ENCODE peak calls at places on chromosomes 13 and 19, in six cellular contexts. O is NB4, G is body of pancreas, C is Peyer's patch, R is adrenal gland, A is endothelial cell of umbilical vein. P is an unnamed sample.

GRCh38 chr19:8607386-8607785 is 3.1 kb downstream of the ADAMTS10 start:
- DNase-seq in O (no peak), G (no peak), C (no peak), R (peak), A (no peak), P (peak)

GRCh38 chr13:32657309-32657708 is 71.1 kb downstream of the PDS5B start:
- DNase-seq in O (no peak), G (no peak), C (no peak), R (no peak), A (no peak), P (no peak)

GRCh38 chr13:112120031-112120373 is 53.1 kb downstream of the SOX1 start:
- DNase-seq in O (no peak), G (no peak), C (no peak), R (no peak), A (no peak), P (no peak)

GRCh38 chr13:48476674-48477073 is 56.2 kb downstream of the RCBTB2 start:
- DNase-seq in O (no peak), G (no peak), C (no peak), R (no peak), A (no peak), P (no peak)

GRCh38 chr19:45792482-45793177 is at the start of gene DMWD:
- DNase-seq in O (peak), G (peak), C (peak), R (peak), A (peak), P (peak)

GRCh38 chr19:41144403-41144802 is 30.2 kb downstream of the CYP2F1 start:
- DNase-seq in O (peak), G (peak), C (peak), R (peak), A (peak), P (peak)

GRCh38 chr13:76937416-76937815 is 10.9 kb upstream of the ACOD1 start:
- DNase-seq in O (no peak), G (no peak), C (no peak), R (peak), A (peak), P (no peak)

GRCh38 chr19:30208661-30209060 is 163.5 kb upstream of the ZNF536 start:
- DNase-seq in O (no peak), G (no peak), C (no peak), R (no peak), A (no peak), P (no peak)

GRCh38 chr19:21269813-21270212 is 59.4 kb downstream of the ZNF708 start:
- DNase-seq in O (no peak), G (no peak), C (no peak), R (no peak), A (no peak), P (no peak)

DNA sequence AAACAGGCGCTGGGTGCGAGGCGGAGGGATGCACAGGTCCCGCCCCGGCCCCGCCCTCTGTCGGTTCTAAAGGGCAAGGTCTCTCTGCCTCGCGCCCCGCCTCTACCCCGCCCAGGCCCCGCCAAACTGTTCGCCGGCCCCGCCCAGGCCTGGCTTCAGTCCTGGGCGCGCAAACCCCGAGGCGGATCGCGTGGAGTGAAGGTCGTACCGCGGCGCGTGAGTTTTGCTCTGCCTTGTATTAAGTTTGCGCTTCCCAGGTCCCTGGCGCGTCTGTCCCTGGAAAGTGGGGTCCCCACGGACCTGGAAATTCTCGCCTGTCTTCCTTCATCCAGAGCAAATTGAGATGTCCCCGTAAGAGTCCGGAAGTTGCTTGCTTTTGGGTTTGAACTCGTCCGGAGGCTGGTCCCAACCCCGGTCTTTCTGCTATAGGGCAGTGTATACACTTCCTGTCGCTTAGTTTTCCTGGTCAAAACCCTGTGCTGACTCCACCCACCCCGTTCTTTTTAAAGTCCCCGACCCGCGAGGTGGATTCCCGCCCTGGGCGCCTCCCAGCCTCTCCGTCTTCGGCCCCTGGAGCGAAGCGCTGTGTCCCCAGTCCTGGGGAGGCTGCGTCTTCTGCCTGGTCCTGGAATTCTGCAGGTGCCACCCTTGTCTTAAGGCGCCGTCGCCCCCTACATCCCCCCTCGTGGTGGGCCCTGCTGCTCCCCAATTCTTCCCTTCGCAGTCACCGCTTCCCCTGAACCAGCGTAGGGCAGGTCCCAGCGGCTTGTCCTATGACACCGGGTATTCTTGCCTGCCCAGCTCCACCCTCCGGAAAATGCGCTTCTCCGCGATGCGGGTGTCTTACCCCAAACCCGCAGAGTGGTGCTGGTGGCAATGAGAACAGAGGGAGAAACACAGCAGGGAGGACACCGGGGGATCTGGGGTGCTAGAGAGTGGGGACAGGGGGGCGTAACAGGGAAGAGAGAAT is 8.6 kb downstream of the ZNF808 start:
- DNase-seq in O (peak), G (peak), C (peak), R (peak), A (peak), P (peak)
- TF ChIP-seq POLR2A in O (no peak), G (no peak), C (no peak), R (no peak), A (no peak), P (no peak)

GRCh38 chr19:39824143-39825092 is 9.5 kb downstream of the DYRK1B start:
- DNase-seq in O (peak), G (peak), C (peak), R (peak), A (peak), P (peak)

GRCh38 chr19:39826311-39826945 is 7.5 kb downstream of the DYRK1B start:
- DNase-seq in O (no peak), G (no peak), C (no peak), R (no peak), A (no peak), P (no peak)

GRCh38 chr19:39825531-39826076 is 8.4 kb downstream of the DYRK1B start:
- DNase-seq in O (no peak), G (no peak), C (no peak), R (no peak), A (no peak), P (no peak)

GRCh38 chr19:39823693-39824092 is 10.3 kb downstream of the DYRK1B start:
- DNase-seq in O (no peak), G (no peak), C (no peak), R (no peak), A (no peak), P (no peak)

GRCh38 chr19:39825093-39825463 is 8.9 kb downstream of the DYRK1B start:
- DNase-seq in O (no peak), G (no peak), C (no peak), R (no peak), A (no peak), P (no peak)
- H3K4me3 ChIP-seq in O (no peak), G (no peak), C (peak), R (no peak), A (no peak), P (no peak)

DNA sequence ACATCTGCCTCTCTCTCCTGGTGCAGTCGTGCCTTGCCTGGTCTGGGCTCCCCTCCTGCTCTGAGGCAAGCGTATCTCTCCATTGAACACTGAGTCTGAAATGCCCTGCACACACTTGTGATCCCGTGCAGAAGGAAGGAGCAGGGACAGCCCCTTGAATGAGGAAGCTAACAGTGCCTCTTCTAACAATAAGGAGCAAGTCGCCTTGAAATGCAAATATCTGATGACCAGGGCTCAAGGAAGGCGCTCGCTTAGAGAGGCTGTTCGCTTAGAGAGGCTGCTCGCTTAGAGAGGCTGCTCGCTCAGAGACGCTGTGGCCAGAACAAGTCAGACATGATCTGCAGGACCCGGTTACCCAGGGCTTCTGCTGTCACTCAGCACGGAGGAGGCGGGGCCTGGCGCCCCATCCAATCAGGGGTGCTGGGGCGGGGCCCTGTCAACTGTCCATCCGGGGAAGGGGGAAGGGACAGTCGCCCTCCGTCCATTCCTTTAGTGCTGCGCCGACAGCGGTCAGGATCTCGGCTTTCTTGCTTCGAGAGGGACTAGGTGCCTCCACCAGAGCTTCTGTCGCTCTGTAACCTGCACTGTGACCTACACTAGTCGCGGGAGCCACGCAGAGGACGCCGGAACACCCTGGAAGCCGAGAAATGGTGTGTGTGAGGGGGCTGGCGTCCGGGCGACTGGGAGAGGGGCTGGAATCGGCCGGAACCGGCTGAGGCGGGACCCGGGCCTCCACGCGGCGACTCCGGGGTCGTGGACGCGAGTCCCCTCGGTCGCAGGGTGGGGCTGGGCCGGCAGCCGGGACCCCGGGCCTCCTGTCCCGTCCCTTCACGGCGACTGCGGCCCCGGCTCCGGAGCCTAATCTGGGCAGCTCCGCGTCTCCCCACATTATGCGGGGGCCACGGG is at the start of gene ZNF440:
- DNase-seq in O (peak), G (peak), C (peak), R (peak), A (peak), P (peak)
- TF ChIP-seq POLR2A in O (peak), G (peak), C (peak), R (peak), A (peak), P (peak)

GRCh38 chr19:13872695-13873389 is 4.1 kb upstream of the NANOS3 start:
- DNase-seq in O (peak), G (peak), C (no peak), R (no peak), A (peak), P (no peak)

GRCh38 chr19:13869324-13869723 is 7.6 kb upstream of the NANOS3 start:
- DNase-seq in O (no peak), G (no peak), C (no peak), R (no peak), A (no peak), P (no peak)

GRCh38 chr19:13873776-13874515 is 3.0 kb upstream of the NANOS3 start:
- DNase-seq in O (no peak), G (no peak), C (no peak), R (no peak), A (no peak), P (no peak)

GRCh38 chr19:13875824-13876223 is 1.1 kb upstream of the NANOS3 start:
- DNase-seq in O (no peak), G (no peak), C (no peak), R (no peak), A (no peak), P (no peak)

GRCh38 chr19:13872339-13872694 is 4.6 kb upstream of the NANOS3 start:
- DNase-seq in O (no peak), G (no peak), C (no peak), R (no peak), A (no peak), P (no peak)
- H3K4me3 ChIP-seq in O (no peak), G (no peak), C (no peak), R (no peak), A (no peak), P (no peak)

DNA sequence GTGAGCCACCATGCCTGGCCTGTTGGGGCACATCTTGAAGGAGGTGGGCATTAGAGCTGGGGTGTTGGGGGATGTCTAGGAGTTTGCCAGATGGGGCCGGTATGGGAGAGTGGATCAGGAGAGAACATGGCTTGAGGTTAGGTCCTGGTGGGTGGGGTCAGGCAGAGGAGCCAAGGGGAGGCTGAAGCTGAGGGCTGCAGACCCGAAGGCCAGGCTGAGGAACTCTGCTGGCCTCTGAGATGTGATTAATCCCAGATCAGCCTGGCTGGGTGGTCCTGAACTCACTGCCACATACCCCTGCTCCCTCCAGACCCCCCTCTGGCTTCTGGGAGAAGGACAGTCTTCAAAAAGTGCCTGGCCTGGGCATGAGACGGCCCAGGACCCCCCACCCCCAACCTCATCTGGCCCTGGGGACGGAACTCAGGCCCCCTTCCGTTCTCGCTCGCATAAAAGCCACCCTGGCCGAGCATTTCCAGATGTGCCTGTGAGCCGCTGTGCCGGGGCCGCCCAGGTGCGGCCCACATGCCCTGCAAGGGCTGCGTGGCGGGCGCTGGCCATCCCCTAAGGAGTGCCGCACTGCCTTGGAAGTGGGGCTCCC is 2.7 kb downstream of the FSTL3 start:
- DNase-seq in O (no peak), G (no peak), C (no peak), R (no peak), A (no peak), P (no peak)
- TF ChIP-seq POLR2A in O (no peak), G (no peak), C (no peak), R (no peak), A (no peak), P (no peak)

DNA sequence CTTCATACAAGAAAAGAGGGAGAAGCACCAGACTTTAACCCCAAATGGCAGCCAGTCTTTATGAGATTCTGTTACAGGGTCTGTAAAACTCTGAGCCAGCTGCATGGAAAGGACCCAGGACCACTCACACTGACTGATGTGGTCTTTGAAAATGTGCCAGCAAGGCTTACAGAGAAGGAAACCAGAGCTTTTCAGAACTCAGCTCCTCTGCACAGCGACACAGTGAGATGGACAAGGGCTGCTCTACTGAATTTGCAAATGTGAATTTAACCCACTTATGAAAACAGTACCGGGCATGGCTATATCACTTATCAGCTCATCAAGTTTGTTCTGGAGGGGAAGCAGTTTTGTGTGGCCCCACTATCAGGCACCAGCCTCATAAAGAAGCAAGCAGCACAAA is 98.8 kb upstream of the SERP2 start:
- DNase-seq in O (no peak), G (no peak), C (no peak), R (no peak), A (no peak), P (no peak)
- H3K4me3 ChIP-seq in O (no peak), G (no peak), C (peak), R (no peak), A (no peak), P (no peak)

GRCh38 chr19:49468746-49469447 is 5.1 kb upstream of the FLT3LG start:
- DNase-seq in O (peak), G (peak), C (peak), R (no peak), A (no peak), P (peak)
- TF ChIP-seq POLR2A in O (no peak), G (no peak), C (no peak), R (no peak), A (no peak), P (no peak)

GRCh38 chr13:105971720-105972119 is 563.7 kb downstream of the EFNB2 start:
- DNase-seq in O (no peak), G (no peak), C (no peak), R (no peak), A (no peak), P (no peak)

GRCh38 chr13:105972306-105972721 is 563.1 kb downstream of the EFNB2 start:
- DNase-seq in O (no peak), G (no peak), C (no peak), R (no peak), A (no peak), P (no peak)

GRCh38 chr13:105971312-105971711 is 564.1 kb downstream of the EFNB2 start:
- DNase-seq in O (no peak), G (no peak), C (no peak), R (no peak), A (no peak), P (no peak)

GRCh38 chr13:105972811-105973590 is 562.5 kb downstream of the EFNB2 start:
- DNase-seq in O (no peak), G (no peak), C (no peak), R (no peak), A (no peak), P (no peak)

GRCh38 chr13:105974380-105974779 is 561.1 kb downstream of the EFNB2 start:
- DNase-seq in O (no peak), G (no peak), C (no peak), R (no peak), A (no peak), P (no peak)
- H3K4me3 ChIP-seq in O (no peak), G (no peak), C (no peak), R (no peak), A (no peak), P (no peak)

GRCh38 chr13:54949735-54950134 is 1921.1 kb downstream of the OLFM4 start:
- DNase-seq in O (no peak), G (no peak), C (no peak), R (no peak), A (no peak), P (no peak)
- TF ChIP-seq POLR2A in O (no peak), G (no peak), C (no peak), R (no peak), A (no peak), P (no peak)

DNA sequence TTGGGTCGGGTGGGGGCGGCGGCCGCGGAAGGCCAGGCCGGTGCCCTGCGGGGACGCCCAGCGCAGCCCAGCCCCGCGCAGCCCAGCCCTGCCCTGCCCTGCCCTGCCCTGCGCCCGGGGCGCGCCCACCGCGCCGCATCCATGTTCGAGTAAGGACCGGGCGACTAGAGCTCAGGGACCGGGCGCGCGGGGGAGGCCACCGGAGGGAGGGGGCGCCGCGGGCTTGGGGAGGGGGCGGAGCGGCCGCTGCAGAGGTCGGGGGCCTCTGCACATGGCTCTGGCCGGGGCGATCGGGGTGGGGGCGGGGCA is 169 bp downstream of the GRAMD1A start:
- DNase-seq in O (no peak), G (no peak), C (no peak), R (no peak), A (no peak), P (no peak)
- H3K4me3 ChIP-seq in O (no peak), G (peak), C (peak), R (peak), A (peak), P (peak)